ENCODE peak calls at places on chromosomes 13 and 19, in eight cellular contexts. One of them, this sample, is unnamed.

GRCh38 chr19:58586131-58586765 is 13.1 kb upstream of the MZF1 start:
- DNase-seq in tibial artery: no peak
- DNase-seq in activated T-cell treated with anti-CD3 and anti-CD28 coated beads for 48 hours: no peak
- DNase-seq in uterus: no peak
- DNase-seq in cardiac muscle cell: no peak
- DNase-seq in heart left ventricle: no peak
- DNase-seq in body of pancreas: no peak
- DNase-seq in amniotic stem cell: no peak
- DNase-seq in this sample: no peak

GRCh38 chr13:23020246-23020843 is 160.4 kb upstream of the SGCG start:
- DNase-seq in tibial artery: peak
- DNase-seq in activated T-cell treated with anti-CD3 and anti-CD28 coated beads for 48 hours: peak
- DNase-seq in uterus: peak
- DNase-seq in cardiac muscle cell: peak
- DNase-seq in heart left ventricle: peak
- DNase-seq in body of pancreas: peak
- DNase-seq in amniotic stem cell: no peak
- DNase-seq in this sample: peak

GRCh38 chr13:57665471-57665870 is 33.9 kb downstream of the PCDH17 start:
- DNase-seq in tibial artery: no peak
- DNase-seq in activated T-cell treated with anti-CD3 and anti-CD28 coated beads for 48 hours: no peak
- DNase-seq in uterus: no peak
- DNase-seq in cardiac muscle cell: peak
- DNase-seq in heart left ventricle: no peak
- DNase-seq in body of pancreas: no peak
- DNase-seq in amniotic stem cell: no peak
- DNase-seq in this sample: no peak

GRCh38 chr19:41887711-41888382 is 4.9 kb downstream of the ARHGEF1 start:
- DNase-seq in tibial artery: no peak
- DNase-seq in activated T-cell treated with anti-CD3 and anti-CD28 coated beads for 48 hours: peak
- DNase-seq in uterus: no peak
- DNase-seq in cardiac muscle cell: peak
- DNase-seq in heart left ventricle: no peak
- DNase-seq in body of pancreas: peak
- DNase-seq in amniotic stem cell: no peak
- DNase-seq in this sample: no peak

GRCh38 chr19:11405846-11406643 is 13.1 kb downstream of the RGL3 start:
- DNase-seq in tibial artery: no peak
- DNase-seq in activated T-cell treated with anti-CD3 and anti-CD28 coated beads for 48 hours: peak
- DNase-seq in uterus: no peak
- DNase-seq in cardiac muscle cell: peak
- DNase-seq in heart left ventricle: no peak
- DNase-seq in body of pancreas: no peak
- DNase-seq in amniotic stem cell: no peak
- DNase-seq in this sample: no peak

GRCh38 chr13:37602743-37603381 is 4.3 kb upstream of the POSTN start:
- DNase-seq in tibial artery: no peak
- DNase-seq in activated T-cell treated with anti-CD3 and anti-CD28 coated beads for 48 hours: no peak
- DNase-seq in uterus: no peak
- DNase-seq in cardiac muscle cell: peak
- DNase-seq in heart left ventricle: no peak
- DNase-seq in body of pancreas: no peak
- DNase-seq in amniotic stem cell: no peak
- DNase-seq in this sample: no peak

GRCh38 chr19:4115050-4115817 is 8.7 kb downstream of the MAP2K2 start:
- DNase-seq in tibial artery: no peak
- DNase-seq in activated T-cell treated with anti-CD3 and anti-CD28 coated beads for 48 hours: no peak
- DNase-seq in uterus: no peak
- DNase-seq in cardiac muscle cell: no peak
- DNase-seq in heart left ventricle: peak
- DNase-seq in body of pancreas: no peak
- DNase-seq in amniotic stem cell: no peak
- DNase-seq in this sample: no peak

GRCh38 chr13:111253334-111253872 is 67.0 kb upstream of the TEX29 start:
- DNase-seq in tibial artery: no peak
- DNase-seq in activated T-cell treated with anti-CD3 and anti-CD28 coated beads for 48 hours: no peak
- DNase-seq in uterus: no peak
- DNase-seq in cardiac muscle cell: peak
- DNase-seq in heart left ventricle: no peak
- DNase-seq in body of pancreas: no peak
- DNase-seq in amniotic stem cell: no peak
- DNase-seq in this sample: no peak

GRCh38 chr19:28292822-28293500 is 920.0 kb downstream of the UQCRFS1 start:
- DNase-seq in tibial artery: no peak
- DNase-seq in activated T-cell treated with anti-CD3 and anti-CD28 coated beads for 48 hours: no peak
- DNase-seq in uterus: no peak
- DNase-seq in cardiac muscle cell: no peak
- DNase-seq in heart left ventricle: peak
- DNase-seq in body of pancreas: no peak
- DNase-seq in amniotic stem cell: no peak
- DNase-seq in this sample: no peak

GRCh38 chr13:48501705-48502104 is 31.2 kb downstream of the RCBTB2 start:
- DNase-seq in tibial artery: no peak
- DNase-seq in activated T-cell treated with anti-CD3 and anti-CD28 coated beads for 48 hours: no peak
- DNase-seq in uterus: no peak
- DNase-seq in cardiac muscle cell: no peak
- DNase-seq in heart left ventricle: no peak
- DNase-seq in body of pancreas: no peak
- DNase-seq in amniotic stem cell: no peak
- DNase-seq in this sample: no peak

GRCh38 chr19:17109962-17110598 is 34.5 kb downstream of the MYO9B start:
- DNase-seq in tibial artery: peak
- DNase-seq in activated T-cell treated with anti-CD3 and anti-CD28 coated beads for 48 hours: no peak
- DNase-seq in uterus: no peak
- DNase-seq in cardiac muscle cell: no peak
- DNase-seq in heart left ventricle: peak
- DNase-seq in body of pancreas: peak
- DNase-seq in amniotic stem cell: no peak
- DNase-seq in this sample: no peak

GRCh38 chr19:50779504-50780457 is 9.5 kb downstream of the GPR32 start:
- DNase-seq in tibial artery: no peak
- DNase-seq in activated T-cell treated with anti-CD3 and anti-CD28 coated beads for 48 hours: no peak
- DNase-seq in uterus: no peak
- DNase-seq in cardiac muscle cell: no peak
- DNase-seq in heart left ventricle: no peak
- DNase-seq in body of pancreas: no peak
- DNase-seq in amniotic stem cell: no peak
- DNase-seq in this sample: no peak

GRCh38 chr13:82330499-82330898 is 1551.8 kb downstream of the SLITRK1 start:
- DNase-seq in tibial artery: no peak
- DNase-seq in activated T-cell treated with anti-CD3 and anti-CD28 coated beads for 48 hours: no peak
- DNase-seq in uterus: no peak
- DNase-seq in cardiac muscle cell: peak
- DNase-seq in heart left ventricle: no peak
- DNase-seq in body of pancreas: no peak
- DNase-seq in amniotic stem cell: no peak
- DNase-seq in this sample: peak

GRCh38 chr19:31717316-31717715 is 368.1 kb upstream of the TSHZ3 start:
- DNase-seq in tibial artery: no peak
- DNase-seq in activated T-cell treated with anti-CD3 and anti-CD28 coated beads for 48 hours: no peak
- DNase-seq in uterus: no peak
- DNase-seq in cardiac muscle cell: no peak
- DNase-seq in heart left ventricle: no peak
- DNase-seq in body of pancreas: no peak
- DNase-seq in amniotic stem cell: no peak
- DNase-seq in this sample: no peak

GRCh38 chr19:20154636-20155035 is 12.4 kb upstream of the ZNF486 start:
- DNase-seq in tibial artery: no peak
- DNase-seq in activated T-cell treated with anti-CD3 and anti-CD28 coated beads for 48 hours: no peak
- DNase-seq in uterus: no peak
- DNase-seq in cardiac muscle cell: no peak
- DNase-seq in heart left ventricle: no peak
- DNase-seq in body of pancreas: no peak
- DNase-seq in amniotic stem cell: no peak
- DNase-seq in this sample: no peak

GRCh38 chr19:3983542-3983914 is 1.7 kb downstream of the EEF2 start:
- DNase-seq in tibial artery: no peak
- DNase-seq in activated T-cell treated with anti-CD3 and anti-CD28 coated beads for 48 hours: no peak
- DNase-seq in uterus: no peak
- DNase-seq in cardiac muscle cell: no peak
- DNase-seq in heart left ventricle: no peak
- DNase-seq in body of pancreas: no peak
- DNase-seq in amniotic stem cell: no peak
- DNase-seq in this sample: peak

GRCh38 chr13:22265563-22265962 is 594.7 kb downstream of the FGF9 start:
- DNase-seq in tibial artery: no peak
- DNase-seq in activated T-cell treated with anti-CD3 and anti-CD28 coated beads for 48 hours: no peak
- DNase-seq in uterus: no peak
- DNase-seq in cardiac muscle cell: no peak
- DNase-seq in heart left ventricle: no peak
- DNase-seq in body of pancreas: no peak
- DNase-seq in amniotic stem cell: no peak
- DNase-seq in this sample: no peak

GRCh38 chr19:21256722-21257121 is 72.5 kb downstream of the ZNF708 start:
- DNase-seq in tibial artery: no peak
- DNase-seq in activated T-cell treated with anti-CD3 and anti-CD28 coated beads for 48 hours: no peak
- DNase-seq in uterus: no peak
- DNase-seq in cardiac muscle cell: peak
- DNase-seq in heart left ventricle: no peak
- DNase-seq in body of pancreas: peak
- DNase-seq in amniotic stem cell: no peak
- DNase-seq in this sample: peak

GRCh38 chr13:74134777-74135305 is 637 bp upstream of the KLF12 start:
- DNase-seq in tibial artery: peak
- DNase-seq in activated T-cell treated with anti-CD3 and anti-CD28 coated beads for 48 hours: peak
- DNase-seq in uterus: peak
- DNase-seq in cardiac muscle cell: no peak
- DNase-seq in heart left ventricle: peak
- DNase-seq in body of pancreas: peak
- DNase-seq in amniotic stem cell: peak
- DNase-seq in this sample: peak

GRCh38 chr19:56547535-56547934 is 8.8 kb downstream of the ZFP28 start:
- DNase-seq in tibial artery: no peak
- DNase-seq in activated T-cell treated with anti-CD3 and anti-CD28 coated beads for 48 hours: no peak
- DNase-seq in uterus: no peak
- DNase-seq in cardiac muscle cell: no peak
- DNase-seq in heart left ventricle: no peak
- DNase-seq in body of pancreas: no peak
- DNase-seq in amniotic stem cell: no peak
- DNase-seq in this sample: peak

GRCh38 chr13:32989331-32989730 is 26.9 kb upstream of the KL start:
- DNase-seq in tibial artery: no peak
- DNase-seq in activated T-cell treated with anti-CD3 and anti-CD28 coated beads for 48 hours: no peak
- DNase-seq in uterus: no peak
- DNase-seq in cardiac muscle cell: no peak
- DNase-seq in heart left ventricle: no peak
- DNase-seq in body of pancreas: no peak
- DNase-seq in amniotic stem cell: no peak
- DNase-seq in this sample: no peak

GRCh38 chr13:82058364-82058763 is 1717.4 kb upstream of the SPRY2 start:
- DNase-seq in tibial artery: no peak
- DNase-seq in activated T-cell treated with anti-CD3 and anti-CD28 coated beads for 48 hours: no peak
- DNase-seq in uterus: no peak
- DNase-seq in cardiac muscle cell: no peak
- DNase-seq in heart left ventricle: no peak
- DNase-seq in body of pancreas: no peak
- DNase-seq in amniotic stem cell: no peak
- DNase-seq in this sample: no peak

GRCh38 chr13:30898721-30899188 is 7.3 kb upstream of the MEDAG start:
- DNase-seq in tibial artery: peak
- DNase-seq in activated T-cell treated with anti-CD3 and anti-CD28 coated beads for 48 hours: no peak
- DNase-seq in uterus: no peak
- DNase-seq in cardiac muscle cell: peak
- DNase-seq in heart left ventricle: peak
- DNase-seq in body of pancreas: no peak
- DNase-seq in amniotic stem cell: peak
- DNase-seq in this sample: no peak

GRCh38 chr13:57314897-57315520 is 148.0 kb downstream of the PRR20E start:
- DNase-seq in tibial artery: no peak
- DNase-seq in activated T-cell treated with anti-CD3 and anti-CD28 coated beads for 48 hours: no peak
- DNase-seq in uterus: no peak
- DNase-seq in cardiac muscle cell: no peak
- DNase-seq in heart left ventricle: no peak
- DNase-seq in body of pancreas: no peak
- DNase-seq in amniotic stem cell: no peak
- DNase-seq in this sample: no peak

GRCh38 chr13:72217142-72217541 is 350.1 kb upstream of the DACH1 start:
- DNase-seq in tibial artery: no peak
- DNase-seq in activated T-cell treated with anti-CD3 and anti-CD28 coated beads for 48 hours: no peak
- DNase-seq in uterus: no peak
- DNase-seq in cardiac muscle cell: no peak
- DNase-seq in heart left ventricle: no peak
- DNase-seq in body of pancreas: no peak
- DNase-seq in amniotic stem cell: no peak
- DNase-seq in this sample: no peak

GRCh38 chr13:24985102-24985501 is 110.8 kb upstream of the PABPC3 start:
- DNase-seq in tibial artery: no peak
- DNase-seq in activated T-cell treated with anti-CD3 and anti-CD28 coated beads for 48 hours: no peak
- DNase-seq in uterus: no peak
- DNase-seq in cardiac muscle cell: no peak
- DNase-seq in heart left ventricle: no peak
- DNase-seq in body of pancreas: no peak
- DNase-seq in amniotic stem cell: no peak
- DNase-seq in this sample: peak

GRCh38 chr13:25963681-25964080 is 88.1 kb downstream of the SHISA2 start:
- DNase-seq in tibial artery: no peak
- DNase-seq in activated T-cell treated with anti-CD3 and anti-CD28 coated beads for 48 hours: no peak
- DNase-seq in uterus: no peak
- DNase-seq in cardiac muscle cell: peak
- DNase-seq in heart left ventricle: no peak
- DNase-seq in body of pancreas: no peak
- DNase-seq in amniotic stem cell: no peak
- DNase-seq in this sample: no peak

GRCh38 chr13:75481176-75482069 is 546 bp downstream of the TBC1D4 start:
- DNase-seq in tibial artery: no peak
- DNase-seq in activated T-cell treated with anti-CD3 and anti-CD28 coated beads for 48 hours: peak
- DNase-seq in uterus: peak
- DNase-seq in cardiac muscle cell: peak
- DNase-seq in heart left ventricle: peak
- DNase-seq in body of pancreas: peak
- DNase-seq in amniotic stem cell: no peak
- DNase-seq in this sample: peak

GRCh38 chr13:34017231-34017630 is 199.3 kb downstream of the RFC3 start:
- DNase-seq in tibial artery: no peak
- DNase-seq in activated T-cell treated with anti-CD3 and anti-CD28 coated beads for 48 hours: no peak
- DNase-seq in uterus: no peak
- DNase-seq in cardiac muscle cell: no peak
- DNase-seq in heart left ventricle: no peak
- DNase-seq in body of pancreas: no peak
- DNase-seq in amniotic stem cell: no peak
- DNase-seq in this sample: no peak